ENCODE peak calls at places on chromosome 3, in four cellular contexts. One of them, this sample, is unnamed.
A peak's percentile ranks its signal among the peaks of the same experiment; 100 is the strongest.

GRCh38 chr3:40873456-40873855 is 325.8 kb upstream of the CTNNB1 start:
- DNase-seq in upper lobe of left lung: no peak
- DNase-seq in HS-5: no peak
- DNase-seq in HEK293T: no peak
- DNase-seq in this sample: no peak

GRCh38 chr3:134799393-134799792 is 4.3 kb downstream of the EPHB1 start:
- DNase-seq in HS-5: no peak
- DNase-seq in HEK293T: no peak
- DNase-seq in upper lobe of left lung: no peak
- DNase-seq in this sample: no peak

GRCh38 chr3:43405888-43406636 is 119.7 kb downstream of the SNRK start:
- DNase-seq in HS-5: no peak
- DNase-seq in upper lobe of left lung: no peak
- DNase-seq in HEK293T: no peak
- DNase-seq in this sample: peak; percentile 45

GRCh38 chr3:52904000-52904399 is 6.7 kb upstream of the STIMATE start:
- DNase-seq in upper lobe of left lung: no peak
- DNase-seq in HS-5: no peak
- DNase-seq in HEK293T: no peak
- DNase-seq in this sample: no peak

GRCh38 chr3:151169700-151170224 is 33.3 kb downstream of the GPR171 start:
- DNase-seq in HS-5: no peak
- DNase-seq in HEK293T: no peak
- DNase-seq in upper lobe of left lung: peak; percentile 69
- DNase-seq in this sample: peak; percentile 55

GRCh38 chr3:131147534-131147933 is 120.9 kb downstream of the NEK11 start:
- DNase-seq in HS-5: no peak
- DNase-seq in upper lobe of left lung: no peak
- DNase-seq in HEK293T: no peak
- DNase-seq in this sample: no peak

GRCh38 chr3:70065666-70066253 is 66.2 kb downstream of the SAMMSON start:
- DNase-seq in upper lobe of left lung: no peak
- DNase-seq in HEK293T: peak; percentile 25
- DNase-seq in HS-5: no peak
- DNase-seq in this sample: no peak

GRCh38 chr3:100400424-100400781 is 486 bp downstream of the TOMM70 start:
- DNase-seq in HS-5: no peak
- DNase-seq in HEK293T: peak; percentile 17
- DNase-seq in upper lobe of left lung: no peak
- DNase-seq in this sample: no peak

GRCh38 chr3:111904376-111905241 is 45.5 kb downstream of the PHLDB2 start:
- DNase-seq in HS-5: peak; percentile 90
- DNase-seq in HEK293T: no peak
- DNase-seq in upper lobe of left lung: no peak
- DNase-seq in this sample: no peak

GRCh38 chr3:99656606-99657005 is 18.2 kb downstream of the COL8A1 start:
- DNase-seq in HS-5: no peak
- DNase-seq in HEK293T: no peak
- DNase-seq in upper lobe of left lung: no peak
- DNase-seq in this sample: no peak

GRCh38 chr3:160098946-160099626 is 110.5 kb downstream of the IL12A start:
- DNase-seq in upper lobe of left lung: no peak
- DNase-seq in HS-5: no peak
- DNase-seq in HEK293T: no peak
- DNase-seq in this sample: no peak

GRCh38 chr3:123344941-123345594 is 103.8 kb downstream of the ADCY5 start:
- DNase-seq in HEK293T: no peak
- DNase-seq in upper lobe of left lung: no peak
- DNase-seq in HS-5: no peak
- DNase-seq in this sample: peak; percentile 11

GRCh38 chr3:38755130-38755529 is 60.9 kb downstream of the SCN10A start:
- DNase-seq in HS-5: no peak
- DNase-seq in upper lobe of left lung: no peak
- DNase-seq in HEK293T: no peak
- DNase-seq in this sample: no peak

GRCh38 chr3:17355591-17355990 is 386.8 kb downstream of the TBC1D5 start:
- DNase-seq in upper lobe of left lung: no peak
- DNase-seq in HEK293T: no peak
- DNase-seq in HS-5: peak; percentile 11
- DNase-seq in this sample: no peak

GRCh38 chr3:168534761-168535160 is 439.0 kb upstream of the GOLIM4 start:
- DNase-seq in HEK293T: no peak
- DNase-seq in upper lobe of left lung: no peak
- DNase-seq in HS-5: no peak
- DNase-seq in this sample: no peak

GRCh38 chr3:156218353-156218744 is 98.0 kb downstream of the KCNAB1 start:
- DNase-seq in HS-5: no peak
- DNase-seq in upper lobe of left lung: no peak
- DNase-seq in HEK293T: no peak
- DNase-seq in this sample: no peak

GRCh38 chr3:171459130-171459941 is 869 bp downstream of the TNIK start:
- DNase-seq in HS-5: no peak
- DNase-seq in upper lobe of left lung: peak; percentile 61
- DNase-seq in HEK293T: peak; percentile 31
- DNase-seq in this sample: peak; percentile 27

GRCh38 chr3:42683875-42684593 is 1.3 kb upstream of the KLHL40 start:
- DNase-seq in HS-5: peak; percentile 64
- DNase-seq in upper lobe of left lung: peak; percentile 47
- DNase-seq in HEK293T: peak; percentile 61
- DNase-seq in this sample: peak; percentile 75

GRCh38 chr3:182618085-182618732 is 175.1 kb upstream of the ATP11B start:
- DNase-seq in HS-5: no peak
- DNase-seq in HEK293T: peak; percentile 8
- DNase-seq in upper lobe of left lung: no peak
- DNase-seq in this sample: no peak

GRCh38 chr3:149572796-149573414 is 84.9 kb downstream of the WWTR1 start:
- DNase-seq in HEK293T: no peak
- DNase-seq in HS-5: peak; percentile 76
- DNase-seq in upper lobe of left lung: no peak
- DNase-seq in this sample: no peak

GRCh38 chr3:191302451-191302850 is 26.7 kb upstream of the CCDC50 start:
- DNase-seq in upper lobe of left lung: no peak
- DNase-seq in HEK293T: no peak
- DNase-seq in HS-5: no peak
- DNase-seq in this sample: no peak

GRCh38 chr3:177615015-177615414 is 417.7 kb upstream of the TBL1XR1 start:
- DNase-seq in upper lobe of left lung: peak; percentile 79
- DNase-seq in HS-5: no peak
- DNase-seq in HEK293T: no peak
- DNase-seq in this sample: peak; percentile 81

GRCh38 chr3:185200639-185201038 is 47.8 kb upstream of the C3orf70 start:
- DNase-seq in HS-5: peak; percentile 45
- DNase-seq in HEK293T: no peak
- DNase-seq in upper lobe of left lung: no peak
- DNase-seq in this sample: no peak

GRCh38 chr3:175150812-175151411 is 291.8 kb downstream of the NAALADL2 start:
- DNase-seq in HEK293T: peak; percentile 6
- DNase-seq in HS-5: no peak
- DNase-seq in upper lobe of left lung: no peak
- DNase-seq in this sample: no peak

GRCh38 chr3:62567097-62568021 is 194.0 kb upstream of the FEZF2 start:
- DNase-seq in HS-5: no peak
- DNase-seq in HEK293T: no peak
- DNase-seq in upper lobe of left lung: peak; percentile 54
- DNase-seq in this sample: no peak

GRCh38 chr3:117444175-117444574 is 734.6 kb downstream of the TUSC7 start:
- DNase-seq in HEK293T: no peak
- DNase-seq in upper lobe of left lung: no peak
- DNase-seq in HS-5: no peak
- DNase-seq in this sample: no peak

GRCh38 chr3:191238321-191238817 is 39.3 kb downstream of the OSTN start:
- DNase-seq in HEK293T: no peak
- DNase-seq in upper lobe of left lung: no peak
- DNase-seq in HS-5: peak; percentile 37
- DNase-seq in this sample: no peak

GRCh38 chr3:189355481-189356201 is 183.9 kb downstream of the TPRG1 start:
- DNase-seq in HEK293T: no peak
- DNase-seq in HS-5: no peak
- DNase-seq in upper lobe of left lung: no peak
- DNase-seq in this sample: no peak

GRCh38 chr3:188578579-188579363 is 424.8 kb downstream of the LPP start:
- DNase-seq in HEK293T: no peak
- DNase-seq in upper lobe of left lung: peak; percentile 51
- DNase-seq in HS-5: peak; percentile 31
- DNase-seq in this sample: peak; percentile 62

GRCh38 chr3:68817243-68817642 is 115.1 kb downstream of the TAFA4 start:
- DNase-seq in HS-5: peak; percentile 82
- DNase-seq in HEK293T: no peak
- DNase-seq in upper lobe of left lung: no peak
- DNase-seq in this sample: no peak

GRCh38 chr3:194658477-194659242 is 13.3 kb downstream of the LSG1 start:
- DNase-seq in HEK293T: no peak
- DNase-seq in HS-5: no peak
- DNase-seq in upper lobe of left lung: no peak
- DNase-seq in this sample: no peak